ENCODE peak calls at places on chromosomes 4 and X, in five cellular contexts. L is SK-N-SH, E is sigmoid colon, S is upper lobe of left lung, N is tibial nerve. D is an unnamed sample. For H3K27me3, the result is how much of the 10 kb centered on the place peaks cover.

GRCh38 chr4:48025005-48025404 is 8.4 kb downstream of the NIPAL1 start:
- DNase-seq in L (no peak), E (no peak), S (no peak), N (no peak), D (no peak)

GRCh38 chr4:102308032-102308799 is 37.1 kb downstream of the SLC39A8 start:
- DNase-seq in L (no peak), E (no peak), S (no peak), N (no peak), D (no peak)

GRCh38 chr4:146342600-146343192 is 128.4 kb downstream of the REELD1 start:
- DNase-seq in L (peak), E (no peak), S (no peak), N (no peak), D (no peak)

GRCh38 chr4:28690890-28691289 is 1830.2 kb downstream of the STIM2 start:
- DNase-seq in L (no peak), E (no peak), S (no peak), N (no peak), D (no peak)

GRCh38 chr4:4614925-4615678 is 73.3 kb upstream of the STX18 start:
- DNase-seq in L (no peak), E (no peak), S (no peak), N (no peak), D (no peak)

GRCh38 chr4:142315999-142316398 is 530.1 kb downstream of the INPP4B start:
- DNase-seq in L (no peak), E (no peak), S (no peak), N (no peak), D (no peak)

GRCh38 chrX:69896046-69896445 is 153.7 kb downstream of the AWAT2 start:
- DNase-seq in L (no peak), E (no peak), S (no peak), N (no peak), D (no peak)

GRCh38 chr4:72975488-72975784 is 94.1 kb downstream of the COX18 start:
- DNase-seq in L (no peak), E (no peak), S (no peak), N (no peak), D (no peak)

GRCh38 chrX:11758400-11759171 is 549 bp downstream of the MSL3 start:
- DNase-seq in L (peak), E (peak), S (peak), N (peak), D (peak)

GRCh38 chr4:58587856-58588255 is 1477.7 kb upstream of the IGFBP7 start:
- DNase-seq in L (no peak), E (no peak), S (no peak), N (no peak), D (no peak)

GRCh38 chrX:23938690-23939089 is 30.9 kb downstream of the CXorf58 start:
- DNase-seq in L (no peak), E (no peak), S (no peak), N (no peak), D (no peak)

GRCh38 chr4:68278045-68278444 is 32.6 kb upstream of the TMPRSS11B start:
- DNase-seq in L (no peak), E (no peak), S (no peak), N (no peak), D (no peak)

GRCh38 chrX:2242980-2243379 is 257.8 kb downstream of the DHRSX start:
- DNase-seq in L (no peak), E (no peak), S (peak), N (no peak), D (no peak)

GRCh38 chr4:48180234-48180633 is 46.2 kb upstream of the TXK start:
- DNase-seq in L (no peak), E (no peak), S (no peak), N (no peak), D (no peak)

GRCh38 chr4:148052448-148052847 is 320.6 kb downstream of the ARHGAP10 start:
- DNase-seq in L (no peak), E (no peak), S (no peak), N (no peak), D (no peak)

GRCh38 chr4:165325732-165326512 is 1.5 kb upstream of the MSMO1 start:
- DNase-seq in L (no peak), E (no peak), S (no peak), N (no peak), D (peak)

GRCh38 chr4:158914178-158914577 is 145.4 kb downstream of the FNIP2 start:
- DNase-seq in L (no peak), E (no peak), S (no peak), N (no peak), D (no peak)

GRCh38 chr4:32147446-32148064 is 1427.4 kb downstream of the PCDH7 start:
- DNase-seq in L (no peak), E (no peak), S (no peak), N (no peak), D (no peak)

GRCh38 chr4:102554482-102554881 is 53.3 kb downstream of the NFKB1 start:
- DNase-seq in L (no peak), E (peak), S (no peak), N (no peak), D (no peak)

GRCh38 chr4:174362340-174362739 is 78.6 kb downstream of the CEP44 start:
- DNase-seq in L (no peak), E (no peak), S (no peak), N (no peak), D (no peak)

GRCh38 chrX:70762285-70762684 is 146.2 kb downstream of the TEX11 start:
- DNase-seq in L (no peak), E (no peak), S (no peak), N (no peak), D (no peak)

GRCh38 chr4:184375027-184375426 is 99.3 kb downstream of the IRF2 start:
- DNase-seq in L (no peak), E (no peak), S (no peak), N (no peak), D (no peak)

GRCh38 chr4:106707776-106708603 is 328.1 kb downstream of the DKK2 start:
- DNase-seq in L (no peak), E (no peak), S (no peak), N (no peak), D (no peak)

GRCh38 chrX:106952988-106953387 is 32.8 kb downstream of the CLDN2 start:
- DNase-seq in L (peak), E (no peak), S (no peak), N (no peak), D (no peak)

GRCh38 chrX:129726307-129727111 is 12.3 kb upstream of the XPNPEP2 start:
- DNase-seq in L (peak), E (peak), S (no peak), N (peak), D (peak)

GRCh38 chr4:95544433-95545103 is 4.2 kb downstream of the UNC5C start:
- DNase-seq in L (no peak), E (no peak), S (no peak), N (no peak), D (no peak)

GRCh38 chrX:100316987-100317386 is 93.1 kb downstream of the PCDH19 start:
- DNase-seq in L (no peak), E (no peak), S (no peak), N (no peak), D (no peak)

GRCh38 chr4:121784975-121785374 is 16.1 kb upstream of the EXOSC9 start:
- DNase-seq in L (no peak), E (peak), S (no peak), N (no peak), D (no peak)

GRCh38 chr4:57404463-57404862 is 294.3 kb upstream of the IGFBP7 start:
- DNase-seq in L (no peak), E (no peak), S (no peak), N (no peak), D (no peak)

GRCh38 chr4:74223098-74223497 is 65.2 kb downstream of the MTHFD2L start:
- DNase-seq in L (no peak), E (no peak), S (no peak), N (no peak), D (no peak)

GRCh38 chr4:88452941-88453340 is 4.0 kb upstream of the HERC5 start:
- DNase-seq in L (no peak), E (no peak), S (no peak), N (no peak), D (no peak)

GRCh38 chr4:2338754-2339457 is 77.0 kb upstream of the MXD4 start:
- DNase-seq in L (no peak), E (peak), S (peak), N (no peak), D (no peak)

GRCh38 chr4:65589331-65589730 is 81.0 kb downstream of the EPHA5 start:
- DNase-seq in L (no peak), E (no peak), S (no peak), N (no peak), D (no peak)

GRCh38 chr4:85901500-85901899 is 426.6 kb downstream of the ARHGAP24 start:
- DNase-seq in L (no peak), E (no peak), S (no peak), N (no peak), D (no peak)

GRCh38 chrX:38438321-38438720 is 85.9 kb downstream of the OTC start:
- DNase-seq in L (peak), E (no peak), S (no peak), N (no peak), D (no peak)

GRCh38 chr4:105122334-105122733 is 24.3 kb upstream of the TET2 start:
- DNase-seq in L (no peak), E (no peak), S (no peak), N (no peak), D (no peak)

GRCh38 chrX:136156560-136157117 is 9.3 kb downstream of the FHL1 start:
- DNase-seq in L (no peak), E (no peak), S (no peak), N (no peak), D (no peak)

GRCh38 chrX:145393702-145394235 is 146.5 kb downstream of the SPANXN1 start:
- DNase-seq in L (peak), E (no peak), S (no peak), N (no peak), D (no peak)
- H3K27me3 ChIP-seq in L (under half), E (under half), S (under half), N (under half), D (under half)

DNA sequence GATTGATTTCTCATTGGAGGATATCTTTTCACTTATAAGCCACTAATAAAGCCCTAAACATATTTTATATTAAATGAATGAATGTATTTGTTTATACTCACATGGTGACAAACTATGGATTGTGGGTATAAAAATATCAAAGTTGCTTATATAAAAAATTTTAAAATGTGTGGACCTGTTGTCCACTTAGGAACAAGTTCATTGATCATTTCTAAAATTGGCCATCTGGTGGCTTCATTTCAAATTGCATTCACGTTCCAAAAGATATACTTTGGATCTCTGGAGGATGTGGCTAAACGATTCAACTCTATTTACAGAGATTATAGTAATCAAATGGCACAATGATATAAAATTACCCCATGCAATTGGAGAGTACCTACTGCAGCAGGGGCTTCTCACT is 32.5 kb downstream of the FSTL5 start:
- DNase-seq in L (no peak), E (no peak), S (no peak), N (no peak), D (no peak)
- TF ChIP-seq CTCF in L (peak), E (no peak), S (no peak), N (no peak), D (no peak)

GRCh38 chr4:175424111-175424510 is 388.0 kb downstream of the GPM6A start:
- DNase-seq in L (no peak), E (no peak), S (no peak), N (no peak), D (no peak)

GRCh38 chr4:175418511-175418910 is 393.6 kb downstream of the GPM6A start:
- DNase-seq in L (no peak), E (no peak), S (no peak), N (no peak), D (no peak)

GRCh38 chr4:175422331-175422730 is 389.7 kb downstream of the GPM6A start:
- DNase-seq in L (no peak), E (no peak), S (no peak), N (no peak), D (no peak)

GRCh38 chr4:175419120-175419774 is 392.8 kb downstream of the GPM6A start:
- DNase-seq in L (no peak), E (no peak), S (no peak), N (no peak), D (no peak)

DNA sequence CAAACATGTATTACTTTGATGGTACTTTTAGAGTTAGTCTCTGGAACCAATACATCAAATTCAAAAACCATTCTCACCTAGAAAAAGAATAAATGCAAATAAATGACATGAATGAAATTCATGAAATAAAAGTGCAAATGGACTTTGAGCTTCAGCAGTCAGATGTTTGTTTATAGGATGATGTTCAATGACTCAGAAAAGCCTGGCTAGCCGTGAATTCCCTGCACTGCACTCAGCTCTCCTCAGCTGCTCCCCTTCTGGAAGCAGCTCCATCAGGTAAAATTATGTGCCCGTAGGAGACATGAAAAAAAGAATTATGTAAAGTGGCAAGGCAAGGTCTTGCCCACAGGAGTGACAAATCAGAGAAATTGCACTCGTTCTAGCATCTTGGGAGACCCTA is 390.6 kb downstream of the GPM6A start:
- DNase-seq in L (no peak), E (no peak), S (no peak), N (no peak), D (no peak)
- TF ChIP-seq EP300 in L (no peak), E (no peak), S (no peak), N (no peak), D (no peak)

GRCh38 chrX:13694983-13695382 is 6.1 kb downstream of the RAB9A start:
- DNase-seq in L (no peak), E (no peak), S (no peak), N (no peak), D (no peak)

GRCh38 chrX:13693341-13693871 is 4.5 kb downstream of the RAB9A start:
- DNase-seq in L (no peak), E (no peak), S (no peak), N (no peak), D (no peak)

GRCh38 chrX:13694359-13694758 is 5.4 kb downstream of the RAB9A start:
- DNase-seq in L (no peak), E (no peak), S (no peak), N (no peak), D (no peak)

GRCh38 chrX:13697440-13697839 is 8.5 kb downstream of the RAB9A start:
- DNase-seq in L (no peak), E (no peak), S (no peak), N (no peak), D (no peak)

GRCh38 chrX:13695601-13696115 is 6.7 kb downstream of the RAB9A start:
- DNase-seq in L (no peak), E (no peak), S (no peak), N (no peak), D (no peak)
- H3K27me3 ChIP-seq in L (under half), E (under half), S (under half), N (under half), D (under half)

DNA sequence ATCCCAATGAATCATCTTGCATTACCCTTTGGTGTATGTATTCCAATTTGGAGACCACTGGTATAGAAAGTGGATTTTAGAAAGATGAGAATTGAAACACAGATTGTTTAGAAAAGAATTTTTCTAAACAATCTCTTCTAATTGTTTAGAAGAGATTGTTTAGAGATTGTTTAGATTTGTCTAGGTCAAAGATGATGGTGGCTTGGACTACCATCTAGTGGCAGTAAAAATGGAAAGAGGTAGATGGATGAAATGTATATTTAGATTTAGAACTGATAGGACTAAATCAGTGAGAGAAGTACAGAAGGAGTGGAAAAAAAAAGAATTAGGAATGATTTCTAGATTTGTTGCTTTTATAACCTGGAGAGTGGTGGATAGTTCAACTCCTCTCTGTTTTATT is 70.6 kb downstream of the ARSJ start:
- DNase-seq in L (no peak), E (no peak), S (no peak), N (no peak), D (no peak)
- TF ChIP-seq CTCF in L (peak), E (no peak), S (no peak), N (no peak), D (no peak)

DNA sequence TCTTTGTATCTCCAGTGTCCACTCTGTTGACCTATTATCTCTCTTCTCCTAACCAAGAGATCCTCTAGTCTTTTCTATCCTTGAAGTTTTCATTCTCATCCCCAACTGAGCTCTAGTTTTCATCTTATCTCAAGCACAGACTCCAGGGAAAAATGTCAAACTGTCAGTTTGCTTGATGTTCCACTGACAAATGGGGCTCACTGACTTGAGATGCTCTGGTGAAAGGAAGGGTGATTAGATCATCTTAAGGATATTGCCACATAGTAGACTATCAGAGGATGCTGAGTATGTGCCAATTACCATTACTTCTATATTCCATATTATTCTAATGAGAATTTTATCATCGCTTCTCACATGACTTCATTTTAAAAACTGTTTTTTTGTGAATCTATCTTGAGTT is 2008.2 kb downstream of the ARAP2 start:
- DNase-seq in L (no peak), E (no peak), S (no peak), N (no peak), D (no peak)
- TF ChIP-seq EP300 in L (no peak), E (no peak), S (no peak), N (no peak), D (no peak)

GRCh38 chrX:26071618-26072017 is 66.5 kb upstream of the MAGEB18 start:
- DNase-seq in L (no peak), E (no peak), S (peak), N (no peak), D (no peak)

DNA sequence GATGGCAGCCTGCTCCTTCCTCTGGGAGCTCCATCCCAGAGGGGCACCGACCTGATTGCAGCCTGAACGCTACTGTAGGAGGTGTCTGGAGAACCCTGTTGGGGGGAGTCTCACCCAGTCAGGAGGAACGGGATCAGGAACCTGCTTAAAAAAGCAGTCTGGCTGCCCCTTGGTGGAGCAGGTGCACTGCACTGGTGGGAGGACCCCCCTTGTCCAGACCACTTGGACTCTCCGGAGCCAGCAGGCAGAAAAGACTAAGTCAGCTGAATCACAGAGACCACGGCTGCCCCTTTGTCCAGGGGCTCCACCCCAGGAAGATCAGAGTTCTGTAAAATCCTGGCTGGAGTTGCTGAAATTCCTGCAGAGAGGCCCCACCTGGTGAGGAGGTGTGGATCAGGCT is 67.3 kb upstream of the MAGEB18 start:
- DNase-seq in L (no peak), E (no peak), S (no peak), N (no peak), D (no peak)
- H3K27me3 ChIP-seq in L (under half), E (under half), S (under half), N (under half), D (under half)